ENCODE peak calls at places on chromosomes 2 and 18, in nine cellular contexts. X is breast epithelium, A is stomach, E is colonic mucosa, Q is heart right ventricle, W is kidney, H is cardiac muscle cell, R is neural progenitor cell, C is IMR-90. S is an unnamed sample.

GRCh38 chr2:32706815-32707214 is 79.0 kb downstream of the TTC27 start:
- DNase-seq in X (no peak), A (no peak), E (no peak), Q (no peak), W (no peak), H (no peak), R (no peak), C (no peak), S (no peak)

GRCh38 chr2:42203792-42204191 is 34.6 kb downstream of the EML4 start:
- DNase-seq in X (no peak), A (no peak), E (no peak), Q (no peak), W (no peak), H (no peak), R (no peak), C (no peak), S (no peak)

GRCh38 chr2:144477281-144477942 is 42.5 kb downstream of the ZEB2 start:
- DNase-seq in X (no peak), A (no peak), E (no peak), Q (no peak), W (no peak), H (no peak), R (no peak), C (peak), S (no peak)

GRCh38 chr2:160928854-160929301 is 231.3 kb upstream of the TANK start:
- DNase-seq in X (no peak), A (no peak), E (no peak), Q (no peak), W (no peak), H (no peak), R (no peak), C (peak), S (no peak)

GRCh38 chr2:148130571-148130970 is 109.7 kb downstream of the MBD5 start:
- DNase-seq in X (no peak), A (no peak), E (no peak), Q (no peak), W (no peak), H (no peak), R (no peak), C (peak), S (no peak)

GRCh38 chr2:167925775-167926174 is 321.6 kb downstream of the STK39 start:
- DNase-seq in X (no peak), A (no peak), E (no peak), Q (no peak), W (no peak), H (no peak), R (no peak), C (no peak), S (no peak)

GRCh38 chr2:161570424-161571050 is 53.7 kb upstream of the SLC4A10 start:
- DNase-seq in X (no peak), A (no peak), E (no peak), Q (no peak), W (no peak), H (no peak), R (peak), C (no peak), S (no peak)

GRCh38 chr2:86833315-86833714 is 28.4 kb downstream of the CD8B start:
- DNase-seq in X (no peak), A (no peak), E (no peak), Q (no peak), W (peak), H (no peak), R (no peak), C (no peak), S (no peak)

GRCh38 chr2:8575011-8575750 is 106.7 kb upstream of the ID2 start:
- DNase-seq in X (no peak), A (peak), E (no peak), Q (no peak), W (no peak), H (no peak), R (no peak), C (peak), S (peak)

GRCh38 chr2:73892631-73893329 is at the start of gene ACTG2:
- DNase-seq in X (no peak), A (no peak), E (no peak), Q (no peak), W (no peak), H (no peak), R (no peak), C (peak), S (peak)

GRCh38 chr2:63520793-63521192 is 67.5 kb downstream of the WDPCP start:
- DNase-seq in X (no peak), A (no peak), E (no peak), Q (no peak), W (no peak), H (no peak), R (no peak), C (no peak), S (no peak)

GRCh38 chr2:3307236-3307635 is 70.4 kb downstream of the EIPR1 start:
- DNase-seq in X (no peak), A (no peak), E (no peak), Q (no peak), W (peak), H (no peak), R (no peak), C (no peak), S (no peak)

GRCh38 chr2:1156526-1156925 is 205.9 kb downstream of the SNTG2 start:
- DNase-seq in X (no peak), A (no peak), E (no peak), Q (no peak), W (no peak), H (no peak), R (no peak), C (no peak), S (no peak)

GRCh38 chr2:176079851-176080539 is 3.8 kb downstream of the EVX2 start:
- DNase-seq in X (no peak), A (no peak), E (no peak), Q (no peak), W (peak), H (peak), R (peak), C (peak), S (peak)

GRCh38 chr2:241114836-241115235 is 12.7 kb upstream of the MTERF4 start:
- DNase-seq in X (no peak), A (no peak), E (no peak), Q (no peak), W (peak), H (no peak), R (no peak), C (no peak), S (no peak)

GRCh38 chr2:60405266-60405665 is 148.2 kb downstream of the BCL11A start:
- DNase-seq in X (no peak), A (no peak), E (no peak), Q (no peak), W (no peak), H (peak), R (no peak), C (no peak), S (no peak)

GRCh38 chr18:49994410-49994809 is 181.1 kb upstream of the ACAA2 start:
- DNase-seq in X (no peak), A (peak), E (no peak), Q (no peak), W (no peak), H (no peak), R (no peak), C (no peak), S (no peak)

GRCh38 chr2:73109796-73110540 is 2.8 kb downstream of the RAB11FIP5 start:
- DNase-seq in X (peak), A (no peak), E (no peak), Q (no peak), W (no peak), H (no peak), R (no peak), C (no peak), S (peak)

GRCh38 chr18:59881728-59882685 is 17.8 kb upstream of the PMAIP1 start:
- DNase-seq in X (no peak), A (no peak), E (peak), Q (no peak), W (no peak), H (peak), R (no peak), C (peak), S (no peak)

GRCh38 chr18:9918016-9918680 is 4.3 kb downstream of the VAPA start:
- DNase-seq in X (no peak), A (no peak), E (no peak), Q (no peak), W (no peak), H (no peak), R (no peak), C (peak), S (no peak)

GRCh38 chr2:65017335-65017734 is 28.1 kb downstream of the SLC1A4 start:
- DNase-seq in X (no peak), A (no peak), E (no peak), Q (peak), W (no peak), H (peak), R (peak), C (no peak), S (no peak)

GRCh38 chr2:128594953-128595677 is 276.4 kb upstream of the HS6ST1 start:
- DNase-seq in X (no peak), A (peak), E (peak), Q (no peak), W (no peak), H (no peak), R (no peak), C (no peak), S (no peak)
- H3K4me3 ChIP-seq in X (no peak), A (no peak), E (no peak), Q (no peak), W (peak), H (no peak), R (no peak), C (no peak), S (no peak)

GRCh38 chr2:23589220-23589647 is 204.3 kb downstream of the KLHL29 start:
- DNase-seq in X (no peak), A (no peak), E (no peak), Q (no peak), W (peak), H (no peak), R (no peak), C (no peak), S (no peak)
- H3K27ac ChIP-seq in X (no peak), A (peak), E (no peak), Q (peak), W (no peak), H (no peak), R (no peak), C (no peak), S (peak)

GRCh38 chr2:220300806-220301205 is 673.4 kb downstream of the SLC4A3 start:
- DNase-seq in X (no peak), A (no peak), E (no peak), Q (no peak), W (no peak), H (no peak), R (no peak), C (peak), S (no peak)

GRCh38 chr2:220297093-220297492 is 669.7 kb downstream of the SLC4A3 start:
- DNase-seq in X (no peak), A (no peak), E (no peak), Q (no peak), W (no peak), H (no peak), R (no peak), C (no peak), S (no peak)

GRCh38 chr2:220293966-220294365 is 666.5 kb downstream of the SLC4A3 start:
- DNase-seq in X (no peak), A (no peak), E (no peak), Q (no peak), W (no peak), H (no peak), R (no peak), C (no peak), S (no peak)

GRCh38 chr2:220296174-220296573 is 668.7 kb downstream of the SLC4A3 start:
- DNase-seq in X (no peak), A (no peak), E (no peak), Q (no peak), W (no peak), H (peak), R (peak), C (peak), S (no peak)
- TF ChIP-seq CTCF in X (no peak), A (no peak), E (no peak), Q (peak), W (no peak), H (no peak), R (peak), C (peak), S (no peak)

GRCh38 chr18:23320709-23321236 is 132.3 kb upstream of the RIOK3 start:
- DNase-seq in X (no peak), A (no peak), E (no peak), Q (no peak), W (no peak), H (no peak), R (no peak), C (no peak), S (no peak)
- H3K4me3 ChIP-seq in X (no peak), A (no peak), E (no peak), Q (no peak), W (no peak), H (no peak), R (no peak), C (no peak), S (no peak)

GRCh38 chr2:130755234-130756040 is at the start of gene AMER3:
- DNase-seq in X (no peak), A (no peak), E (no peak), Q (no peak), W (peak), H (peak), R (peak), C (no peak), S (no peak)

GRCh38 chr2:130754811-130755210 is 529 bp upstream of the AMER3 start:
- DNase-seq in X (no peak), A (no peak), E (no peak), Q (no peak), W (no peak), H (no peak), R (no peak), C (no peak), S (no peak)

GRCh38 chr2:130759906-130760753 is 4.8 kb downstream of the AMER3 start:
- DNase-seq in X (no peak), A (no peak), E (no peak), Q (no peak), W (peak), H (peak), R (no peak), C (no peak), S (peak)

GRCh38 chr2:130756721-130757195 is 1.4 kb downstream of the AMER3 start:
- DNase-seq in X (no peak), A (no peak), E (no peak), Q (no peak), W (no peak), H (no peak), R (peak), C (no peak), S (no peak)

DNA sequence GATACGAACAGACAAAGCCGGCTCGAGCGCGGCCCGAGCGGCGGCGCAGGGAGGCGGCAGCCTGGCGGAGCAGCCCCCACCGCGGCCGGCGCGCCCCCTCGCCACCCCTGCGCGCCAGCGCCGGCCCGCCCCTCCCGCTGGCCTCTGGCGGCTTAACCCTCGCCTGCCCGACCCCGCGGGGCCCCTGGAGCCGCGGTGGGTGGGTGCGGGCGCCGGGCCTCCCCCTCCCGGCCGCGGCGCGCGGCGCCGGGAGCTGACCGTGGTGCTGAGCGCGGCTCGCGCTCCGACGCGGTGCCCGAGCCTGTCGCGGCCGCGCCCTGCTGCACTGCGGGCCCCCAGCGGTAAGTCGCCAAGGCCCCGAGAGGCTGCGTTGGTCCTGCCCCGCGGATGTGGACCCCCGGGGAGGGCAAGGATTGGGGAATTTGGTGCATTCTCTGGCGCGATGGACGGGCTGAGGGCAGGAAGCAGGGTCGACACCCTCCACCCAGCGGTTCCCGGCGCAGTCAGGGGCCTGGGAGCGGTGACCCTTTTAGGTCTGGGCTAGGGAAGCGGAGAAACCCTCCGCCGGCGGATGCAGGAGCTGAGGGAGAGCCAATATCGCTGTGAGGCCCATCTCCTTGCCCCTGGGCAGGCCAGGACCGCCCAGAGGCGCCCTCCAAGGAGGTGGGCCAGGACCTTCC is 841 bp downstream of the AMER3 start:
- DNase-seq in X (no peak), A (no peak), E (no peak), Q (no peak), W (peak), H (peak), R (peak), C (no peak), S (no peak)
- H3K27ac ChIP-seq in X (no peak), A (no peak), E (no peak), Q (no peak), W (no peak), H (no peak), R (no peak), C (no peak), S (no peak)

GRCh38 chr2:68157402-68158133 is at the start of gene PNO1:
- DNase-seq in X (peak), A (peak), E (peak), Q (peak), W (peak), H (peak), R (peak), C (peak), S (peak)
- TF ChIP-seq CTCF in X (no peak), A (no peak), E (no peak), Q (no peak), W (no peak), H (no peak), R (no peak), C (no peak), S (no peak)

GRCh38 chr2:12452211-12452610 is 264.5 kb upstream of the TRIB2 start:
- DNase-seq in X (no peak), A (no peak), E (no peak), Q (no peak), W (no peak), H (no peak), R (no peak), C (peak), S (no peak)

GRCh38 chr2:12453731-12454130 is 263.0 kb upstream of the TRIB2 start:
- DNase-seq in X (no peak), A (no peak), E (no peak), Q (no peak), W (no peak), H (no peak), R (no peak), C (no peak), S (no peak)

GRCh38 chr2:12457831-12458230 is 258.9 kb upstream of the TRIB2 start:
- DNase-seq in X (no peak), A (no peak), E (no peak), Q (no peak), W (no peak), H (no peak), R (no peak), C (peak), S (no peak)

GRCh38 chr2:12455626-12456025 is 261.1 kb upstream of the TRIB2 start:
- DNase-seq in X (no peak), A (no peak), E (no peak), Q (no peak), W (no peak), H (no peak), R (no peak), C (peak), S (no peak)

GRCh38 chr2:12456293-12457151 is 260.2 kb upstream of the TRIB2 start:
- DNase-seq in X (peak), A (peak), E (peak), Q (peak), W (peak), H (peak), R (peak), C (peak), S (peak)
- H3K4me3 ChIP-seq in X (no peak), A (no peak), E (no peak), Q (peak), W (peak), H (no peak), R (no peak), C (no peak), S (peak)